ENCODE peak calls at places on chromosome 1, in five cellular contexts. N is activated T-cell treated with anti-CD3 and anti-CD28 coated beads for 48 hours, R is T-helper 2 cell, U is upper lobe of left lung, E is fibroblast of lung. K is an unnamed sample.

GRCh38 chr1:205484985-205485967 is 19.2 kb upstream of the CDK18 start:
- DNase-seq in R (peak), U (peak), E (peak), N (peak), K (peak)

GRCh38 chr1:27409669-27410068 is 17.2 kb downstream of the GPR3 start:
- DNase-seq in U (no peak), E (no peak), R (no peak), N (no peak), K (no peak)

GRCh38 chr1:243526180-243526579 is 270.3 kb downstream of the SDCCAG8 start:
- DNase-seq in U (no peak), R (no peak), E (no peak), N (no peak), K (no peak)

GRCh38 chr1:72366473-72366872 is 84.1 kb upstream of the NEGR1 start:
- DNase-seq in U (no peak), E (peak), N (no peak), R (no peak), K (no peak)

GRCh38 chr1:180530501-180530900 is 28.1 kb upstream of the ACBD6 start:
- DNase-seq in E (peak), R (no peak), N (no peak), U (no peak), K (no peak)

GRCh38 chr1:231241751-231242150 is 739 bp downstream of the GNPAT start:
- DNase-seq in E (peak), R (no peak), U (no peak), N (no peak), K (no peak)

GRCh38 chr1:151435174-151435573 is 24.1 kb downstream of the POGZ start:
- DNase-seq in E (peak), R (no peak), N (no peak), U (no peak), K (no peak)

GRCh38 chr1:175220853-175221547 is 28.4 kb upstream of the KIAA0040 start:
- DNase-seq in R (no peak), E (peak), N (no peak), U (no peak), K (no peak)

GRCh38 chr1:200139661-200140250 is 112.2 kb downstream of the NR5A2 start:
- DNase-seq in N (no peak), E (peak), R (no peak), U (no peak), K (no peak)

GRCh38 chr1:31412205-31412604 is 808 bp upstream of the SERINC2 start:
- DNase-seq in N (no peak), E (no peak), U (no peak), R (no peak), K (no peak)

GRCh38 chr1:61079276-61079897 is 3.0 kb upstream of the NFIA start:
- DNase-seq in N (no peak), R (no peak), E (no peak), U (no peak), K (no peak)

GRCh38 chr1:219354962-219355361 is 181.3 kb downstream of the LYPLAL1 start:
- DNase-seq in U (no peak), N (no peak), E (no peak), R (no peak), K (no peak)

GRCh38 chr1:215022723-215023122 is 59.8 kb upstream of the KCNK2 start:
- DNase-seq in U (no peak), N (no peak), R (no peak), E (peak), K (no peak)

GRCh38 chr1:203996126-203996525 is 76.8 kb upstream of the SOX13 start:
- DNase-seq in R (no peak), E (peak), U (no peak), N (no peak), K (no peak)

GRCh38 chr1:44076093-44076492 is 42.5 kb upstream of the KLF17 start:
- DNase-seq in R (no peak), E (no peak), N (no peak), U (no peak), K (no peak)

GRCh38 chr1:54110991-54111390 is 41.8 kb downstream of the CDCP2 start:
- DNase-seq in R (no peak), U (no peak), E (no peak), N (no peak), K (peak)